ENCODE peak calls at places on chromosomes 1 and 21, in five cellular contexts. W, R, M, K and C are unnamed samples.

GRCh38 chr1:220770245-220770913 is 16.3 kb upstream of the MTARC1 start:
- DNase-seq in W (no peak), R (no peak), M (no peak), K (no peak), C (no peak)

GRCh38 chr1:199009447-199009846 is 370.6 kb downstream of the PTPRC start:
- DNase-seq in W (no peak), R (peak), M (no peak), K (no peak), C (no peak)

GRCh38 chr1:3918966-3919611 is 19.0 kb upstream of the C1orf174 start:
- DNase-seq in W (no peak), R (no peak), M (peak), K (no peak), C (no peak)

GRCh38 chr1:156805766-156806511 is 10.7 kb downstream of the SH2D2A start:
- DNase-seq in W (no peak), R (no peak), M (no peak), K (no peak), C (no peak)

GRCh38 chr1:63779872-63780271 is 6.1 kb downstream of the ROR1 start:
- DNase-seq in W (no peak), R (no peak), M (no peak), K (no peak), C (no peak)

GRCh38 chr1:198686069-198686728 is 47.4 kb downstream of the PTPRC start:
- DNase-seq in W (no peak), R (peak), M (no peak), K (no peak), C (no peak)

GRCh38 chr1:35129080-35129479 is 49.9 kb downstream of the ZMYM1 start:
- DNase-seq in W (no peak), R (no peak), M (no peak), K (no peak), C (no peak)

GRCh38 chr21:29947119-29947518 is 7.3 kb upstream of the GRIK1 start:
- DNase-seq in W (no peak), R (no peak), M (no peak), K (no peak), C (no peak)

GRCh38 chr1:202107801-202108731 is 14.7 kb upstream of the GPR37L1 start:
- DNase-seq in W (no peak), R (no peak), M (no peak), K (no peak), C (no peak)

GRCh38 chr1:24364975-24365678 is 46.0 kb downstream of the GRHL3 start:
- DNase-seq in W (no peak), R (no peak), M (no peak), K (no peak), C (no peak)

GRCh38 chr1:115545791-115546733 is 95.7 kb upstream of the VANGL1 start:
- DNase-seq in W (peak), R (peak), M (no peak), K (no peak), C (no peak)

GRCh38 chr21:32515869-32516268 is 69.5 kb downstream of the TCP10L start:
- DNase-seq in W (no peak), R (no peak), M (no peak), K (no peak), C (no peak)

GRCh38 chr1:49016030-49016991 is 239.6 kb upstream of the BEND5 start:
- DNase-seq in W (no peak), R (no peak), M (no peak), K (no peak), C (no peak)

GRCh38 chr1:17877316-17877715 is 122.2 kb downstream of the ACTL8 start:
- DNase-seq in W (no peak), R (no peak), M (peak), K (no peak), C (no peak)

GRCh38 chr21:42777757-42778344 is 101.5 kb downstream of the WDR4 start:
- DNase-seq in W (no peak), R (no peak), M (no peak), K (no peak), C (peak)

GRCh38 chr1:2199042-2199810 is 4.7 kb upstream of the FAAP20 start:
- DNase-seq in W (no peak), R (no peak), M (peak), K (peak), C (peak)

GRCh38 chr1:221241592-221241991 is 362.3 kb downstream of the HLX start:
- DNase-seq in W (no peak), R (no peak), M (no peak), K (no peak), C (no peak)

GRCh38 chr1:58451560-58452211 is 94.8 kb downstream of the OMA1 start:
- DNase-seq in W (no peak), R (no peak), M (no peak), K (no peak), C (no peak)

GRCh38 chr1:109151146-109151545 is 37.2 kb downstream of the ELAPOR1 start:
- DNase-seq in W (peak), R (no peak), M (no peak), K (no peak), C (peak)